ENCODE peak calls at places on chromosomes 11 and 22, in ten cellular contexts. One of them, this sample, is unnamed.

GRCh38 chr11:102494216-102494615 is 36.3 kb downstream of the MMP7 start:
- DNase-seq in left lung: no peak
- DNase-seq in HTR-8/SVneo: no peak
- DNase-seq in NCI-H2081: no peak
- DNase-seq in GM19239: no peak
- DNase-seq in WTC11: no peak
- DNase-seq in A549: peak
- DNase-seq in stimulated activated effector memory CD8-positive, alpha-beta T cell treated with anti-CD3 and anti-CD28 coated beads, Interleukin-12 subunit alpha, Interleukin-12 subunit beta, amount 100 ng/mL, for 72 hours: no peak
- DNase-seq in hippocampal formation: no peak
- DNase-seq in midbrain: no peak
- DNase-seq in this sample: no peak

GRCh38 chr11:65304613-65305012 is 10.1 kb upstream of the CDC42EP2 start:
- DNase-seq in left lung: no peak
- DNase-seq in HTR-8/SVneo: no peak
- DNase-seq in NCI-H2081: no peak
- DNase-seq in GM19239: no peak
- DNase-seq in WTC11: no peak
- DNase-seq in A549: no peak
- DNase-seq in stimulated activated effector memory CD8-positive, alpha-beta T cell treated with anti-CD3 and anti-CD28 coated beads, Interleukin-12 subunit alpha, Interleukin-12 subunit beta, amount 100 ng/mL, for 72 hours: no peak
- DNase-seq in hippocampal formation: no peak
- DNase-seq in midbrain: no peak
- DNase-seq in this sample: no peak

GRCh38 chr22:20591295-20591645 is 83.9 kb downstream of the MED15 start:
- DNase-seq in left lung: no peak
- DNase-seq in HTR-8/SVneo: no peak
- DNase-seq in NCI-H2081: no peak
- DNase-seq in GM19239: no peak
- DNase-seq in WTC11: no peak
- DNase-seq in A549: no peak
- DNase-seq in stimulated activated effector memory CD8-positive, alpha-beta T cell treated with anti-CD3 and anti-CD28 coated beads, Interleukin-12 subunit alpha, Interleukin-12 subunit beta, amount 100 ng/mL, for 72 hours: no peak
- DNase-seq in hippocampal formation: no peak
- DNase-seq in midbrain: no peak
- DNase-seq in this sample: no peak

GRCh38 chr11:76524461-76524860 is 79.6 kb downstream of the EMSY start:
- DNase-seq in left lung: no peak
- DNase-seq in HTR-8/SVneo: no peak
- DNase-seq in NCI-H2081: no peak
- DNase-seq in GM19239: no peak
- DNase-seq in WTC11: no peak
- DNase-seq in A549: no peak
- DNase-seq in stimulated activated effector memory CD8-positive, alpha-beta T cell treated with anti-CD3 and anti-CD28 coated beads, Interleukin-12 subunit alpha, Interleukin-12 subunit beta, amount 100 ng/mL, for 72 hours: no peak
- DNase-seq in hippocampal formation: no peak
- DNase-seq in midbrain: no peak
- DNase-seq in this sample: no peak

GRCh38 chr22:40668611-40669390 is 10.5 kb upstream of the MCHR1 start:
- DNase-seq in left lung: no peak
- DNase-seq in HTR-8/SVneo: peak
- DNase-seq in NCI-H2081: no peak
- DNase-seq in GM19239: no peak
- DNase-seq in WTC11: no peak
- DNase-seq in A549: peak
- DNase-seq in stimulated activated effector memory CD8-positive, alpha-beta T cell treated with anti-CD3 and anti-CD28 coated beads, Interleukin-12 subunit alpha, Interleukin-12 subunit beta, amount 100 ng/mL, for 72 hours: peak
- DNase-seq in hippocampal formation: no peak
- DNase-seq in midbrain: no peak
- DNase-seq in this sample: no peak

GRCh38 chr11:16013649-16014275 is 342.6 kb downstream of the SOX6 start:
- DNase-seq in left lung: no peak
- DNase-seq in HTR-8/SVneo: no peak
- DNase-seq in NCI-H2081: no peak
- DNase-seq in GM19239: no peak
- DNase-seq in WTC11: no peak
- DNase-seq in A549: no peak
- DNase-seq in stimulated activated effector memory CD8-positive, alpha-beta T cell treated with anti-CD3 and anti-CD28 coated beads, Interleukin-12 subunit alpha, Interleukin-12 subunit beta, amount 100 ng/mL, for 72 hours: no peak
- DNase-seq in hippocampal formation: no peak
- DNase-seq in midbrain: no peak
- DNase-seq in this sample: no peak

GRCh38 chr11:44994753-44995152 is 44.1 kb upstream of the TP53I11 start:
- DNase-seq in left lung: no peak
- DNase-seq in HTR-8/SVneo: no peak
- DNase-seq in NCI-H2081: no peak
- DNase-seq in GM19239: no peak
- DNase-seq in WTC11: no peak
- DNase-seq in A549: no peak
- DNase-seq in stimulated activated effector memory CD8-positive, alpha-beta T cell treated with anti-CD3 and anti-CD28 coated beads, Interleukin-12 subunit alpha, Interleukin-12 subunit beta, amount 100 ng/mL, for 72 hours: no peak
- DNase-seq in hippocampal formation: no peak
- DNase-seq in midbrain: no peak
- DNase-seq in this sample: no peak

GRCh38 chr11:117888140-117888561 is 11.7 kb upstream of the FXYD6 start:
- DNase-seq in left lung: no peak
- DNase-seq in HTR-8/SVneo: no peak
- DNase-seq in NCI-H2081: no peak
- DNase-seq in GM19239: no peak
- DNase-seq in WTC11: no peak
- DNase-seq in A549: no peak
- DNase-seq in stimulated activated effector memory CD8-positive, alpha-beta T cell treated with anti-CD3 and anti-CD28 coated beads, Interleukin-12 subunit alpha, Interleukin-12 subunit beta, amount 100 ng/mL, for 72 hours: no peak
- DNase-seq in hippocampal formation: no peak
- DNase-seq in midbrain: no peak
- DNase-seq in this sample: no peak

GRCh38 chr11:123475478-123475877 is 45.4 kb downstream of the GRAMD1B start:
- DNase-seq in left lung: no peak
- DNase-seq in HTR-8/SVneo: peak
- DNase-seq in NCI-H2081: peak
- DNase-seq in GM19239: no peak
- DNase-seq in WTC11: no peak
- DNase-seq in A549: peak
- DNase-seq in stimulated activated effector memory CD8-positive, alpha-beta T cell treated with anti-CD3 and anti-CD28 coated beads, Interleukin-12 subunit alpha, Interleukin-12 subunit beta, amount 100 ng/mL, for 72 hours: no peak
- DNase-seq in hippocampal formation: no peak
- DNase-seq in midbrain: peak
- DNase-seq in this sample: no peak

GRCh38 chr11:110763249-110764011 is 51.2 kb upstream of the ARHGAP20 start:
- DNase-seq in left lung: peak
- DNase-seq in HTR-8/SVneo: no peak
- DNase-seq in NCI-H2081: peak
- DNase-seq in GM19239: no peak
- DNase-seq in WTC11: no peak
- DNase-seq in A549: no peak
- DNase-seq in stimulated activated effector memory CD8-positive, alpha-beta T cell treated with anti-CD3 and anti-CD28 coated beads, Interleukin-12 subunit alpha, Interleukin-12 subunit beta, amount 100 ng/mL, for 72 hours: no peak
- DNase-seq in hippocampal formation: no peak
- DNase-seq in midbrain: no peak
- DNase-seq in this sample: no peak

GRCh38 chr11:118607401-118608267 is at the start of gene PHLDB1:
- DNase-seq in left lung: no peak
- DNase-seq in HTR-8/SVneo: peak
- DNase-seq in NCI-H2081: peak
- DNase-seq in GM19239: no peak
- DNase-seq in WTC11: peak
- DNase-seq in A549: peak
- DNase-seq in stimulated activated effector memory CD8-positive, alpha-beta T cell treated with anti-CD3 and anti-CD28 coated beads, Interleukin-12 subunit alpha, Interleukin-12 subunit beta, amount 100 ng/mL, for 72 hours: peak
- DNase-seq in hippocampal formation: peak
- DNase-seq in midbrain: peak
- DNase-seq in this sample: peak

This sample was measured in frontal cortex.